ENCODE peak calls at places on chromosomes 5 and 9, in four cellular contexts. J is A549, H is K562, Y is HepG2. R is an unnamed sample.

GRCh38 chr5:146797683-146798082 is 80.9 kb downstream of the PPP2R2B start:
- DNase-seq in H (no peak), J (no peak), Y (no peak), R (no peak)

GRCh38 chr9:123450096-123450495 is 94.1 kb downstream of the CRB2 start:
- DNase-seq in H (peak; percentile 21), J (no peak), Y (no peak), R (no peak)

GRCh38 chr5:138697720-138698360 is 55.4 kb upstream of the CTNNA1 start:
- DNase-seq in H (no peak), J (no peak), Y (no peak), R (no peak)

GRCh38 chr5:166936351-166936750 is 1355.1 kb upstream of the WWC1 start:
- DNase-seq in Y (no peak), H (no peak), J (no peak), R (no peak)

GRCh38 chr5:151660616-151661015 is 26.1 kb downstream of the SPARC start:
- DNase-seq in H (no peak), Y (no peak), J (no peak), R (no peak)

GRCh38 chr9:120571443-120572257 is 8.3 kb downstream of the CDK5RAP2 start:
- DNase-seq in J (peak; percentile 28), Y (peak; percentile 99), H (no peak), R (no peak)

GRCh38 chr9:113468716-113469448 is 5.4 kb downstream of the RGS3 start:
- DNase-seq in J (no peak), H (no peak), Y (no peak), R (no peak)

GRCh38 chr9:89542461-89543021 is 44.6 kb upstream of the SEMA4D start:
- DNase-seq in H (no peak), Y (no peak), J (no peak), R (no peak)

GRCh38 chr9:26078706-26079105 is 400.5 kb upstream of the TUSC1 start:
- DNase-seq in J (no peak), H (no peak), Y (no peak), R (no peak)

GRCh38 chr9:90950600-90950999 is 149.0 kb downstream of the SYK start:
- DNase-seq in H (no peak), J (no peak), Y (no peak), R (no peak)

GRCh38 chr9:90007516-90008430 is 403.0 kb downstream of the GADD45G start:
- DNase-seq in J (no peak), Y (no peak), H (no peak), R (no peak)

GRCh38 chr5:32436553-32437262 is 7.8 kb downstream of the ZFR start:
- DNase-seq in H (no peak), Y (no peak), J (no peak), R (no peak)

GRCh38 chr5:145483211-145483610 is 351.9 kb downstream of the PRELID2 start:
- DNase-seq in Y (no peak), H (no peak), J (peak; percentile 21), R (no peak)

GRCh38 chr5:65830856-65831255 is 95.5 kb upstream of the ERBIN start:
- DNase-seq in H (no peak), Y (no peak), J (no peak), R (no peak)
- TF ChIP-seq MYC in H (no peak), Y (no peak), J (no peak), R (no peak)

DNA sequence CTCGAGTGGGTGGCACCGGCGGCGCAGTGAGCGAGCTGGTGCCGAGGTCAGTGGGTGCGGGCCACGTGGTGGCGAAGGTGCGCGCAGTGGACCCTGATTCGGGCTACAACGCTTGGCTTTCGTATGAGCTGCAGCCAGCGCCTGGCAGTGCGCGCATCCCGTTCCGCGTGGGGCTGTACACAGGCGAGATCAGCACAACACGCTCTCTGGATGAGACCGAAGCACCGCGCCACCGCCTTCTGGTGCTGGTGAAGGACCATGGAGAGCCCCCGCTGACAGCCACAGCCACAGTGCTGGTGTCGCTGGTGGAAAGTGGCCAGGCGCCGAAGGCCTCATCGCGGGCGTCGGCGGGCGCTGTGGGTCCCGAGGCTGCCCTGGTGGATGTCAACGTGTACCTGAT is 2.1 kb downstream of the PCDHA5 start:
- DNase-seq in H (no peak), Y (no peak), J (no peak), R (no peak)
- TF ChIP-seq CTCF in H (no peak), Y (no peak), J (no peak), R (no peak)

DNA sequence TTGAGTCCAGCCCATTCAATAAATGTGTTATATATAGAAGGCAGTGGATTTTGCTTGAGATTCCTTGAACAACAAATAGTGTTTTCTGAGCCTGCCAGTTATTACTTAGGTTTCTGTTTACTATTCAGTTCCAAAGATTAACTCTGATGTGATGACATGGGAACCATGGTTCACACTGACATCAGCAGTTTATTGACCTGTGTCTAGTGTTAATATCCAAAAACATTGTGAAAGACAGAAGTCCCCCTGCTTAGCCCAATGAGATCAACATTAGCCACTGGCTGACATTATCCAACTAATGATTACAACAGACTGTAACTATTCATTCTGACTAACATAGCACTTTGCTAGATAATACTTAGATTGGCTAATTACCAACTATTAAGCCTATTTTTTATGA is 14.9 kb downstream of the APBA1 start:
- DNase-seq in J (no peak), Y (no peak), H (no peak), R (no peak)
- TF ChIP-seq MYC in J (no peak), Y (no peak), H (no peak), R (no peak)

DNA sequence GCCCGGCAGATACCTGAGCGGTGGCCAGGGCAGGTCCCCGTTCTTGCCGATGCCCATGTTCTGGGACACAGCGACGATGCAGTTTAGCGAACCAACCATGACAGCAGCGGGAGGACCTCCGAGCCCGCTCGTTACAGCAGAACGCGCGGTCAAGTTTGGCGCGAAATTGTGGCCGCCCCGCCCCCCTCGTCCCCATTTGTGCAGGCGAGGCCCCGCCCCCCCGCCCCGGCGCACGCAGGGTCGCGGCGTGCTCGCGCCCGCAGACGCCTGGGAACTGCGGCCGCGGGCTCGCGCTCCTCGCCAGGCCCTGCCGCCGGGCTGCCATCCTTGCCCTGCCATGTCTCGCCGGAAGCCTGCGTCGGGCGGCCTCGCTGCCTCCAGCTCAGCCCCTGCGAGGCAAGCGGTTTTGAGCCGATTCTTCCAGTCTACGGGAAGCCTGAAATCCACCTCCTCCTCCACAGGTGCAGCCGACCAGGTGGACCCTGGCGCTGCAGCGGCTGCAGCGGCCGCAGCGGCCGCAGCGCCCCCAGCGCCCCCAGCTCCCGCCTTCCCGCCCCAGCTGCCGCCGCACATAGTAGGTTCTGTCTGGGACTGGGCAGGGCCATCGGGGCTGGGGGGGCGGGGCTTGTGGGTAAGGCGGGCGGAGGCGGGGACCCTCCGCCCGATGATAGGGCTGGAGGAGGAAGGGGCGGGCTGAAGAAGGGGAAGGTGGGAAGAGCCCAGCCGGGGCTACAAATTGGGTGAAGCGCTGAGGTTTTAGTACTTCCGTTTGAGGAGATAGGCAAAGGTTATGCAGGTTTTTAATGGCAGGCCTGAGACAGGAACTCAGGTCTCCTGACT is at the start of the genes DHFR and MSH3:
- DNase-seq in J (peak; percentile 94), Y (peak; percentile 90), H (peak; percentile 96), R (peak; percentile 96)
- TF ChIP-seq CTCF in J (peak; percentile 31), Y (peak; percentile 53), H (peak; percentile 44), R (peak; percentile 8)

DNA sequence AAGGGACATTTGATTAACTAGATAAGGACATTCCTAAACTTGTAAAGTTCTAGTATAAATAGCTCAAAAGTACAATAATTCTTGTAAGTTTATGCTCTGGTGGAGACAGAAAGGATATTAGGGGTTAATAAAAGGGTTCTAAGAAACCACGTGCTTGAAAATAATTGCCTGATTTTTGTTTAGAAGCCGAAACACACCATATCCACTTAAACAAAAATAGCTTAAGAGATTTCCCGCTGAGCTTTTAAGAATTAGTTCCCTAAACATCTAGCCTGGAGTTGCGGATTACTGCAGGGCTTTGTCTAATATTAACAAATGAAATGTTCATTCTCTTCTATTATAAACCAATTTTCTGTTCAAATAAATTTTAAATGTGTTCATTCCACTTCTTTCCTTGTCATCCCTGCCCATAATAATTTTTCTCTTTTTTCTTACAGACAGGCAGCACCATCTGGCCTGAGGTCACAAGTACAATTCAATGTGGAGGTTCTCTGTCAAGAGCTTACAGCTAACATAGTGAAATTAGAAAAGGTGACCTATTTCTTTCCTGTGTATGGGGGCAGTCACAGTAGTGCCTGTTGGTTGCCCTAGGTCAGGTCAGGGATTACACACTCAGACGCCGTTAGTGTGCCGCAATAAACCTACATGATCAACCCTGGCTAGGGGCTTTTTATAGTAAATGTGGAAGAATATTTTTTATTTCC is 65.3 kb downstream of the GRAMD2B start:
- DNase-seq in J (no peak), H (no peak), Y (no peak), R (no peak)
- TF ChIP-seq MYC in J (no peak), H (no peak), Y (no peak), R (no peak)

GRCh38 chr5:1343315-1343751 is 1.6 kb downstream of the CLPTM1L start:
- DNase-seq in Y (no peak), J (no peak), H (no peak), R (no peak)
- TF ChIP-seq CTCF in Y (no peak), J (no peak), H (no peak), R (no peak)

GRCh38 chr9:110340306-110340705 is 2.6 kb upstream of the TXNDC8 start:
- DNase-seq in H (no peak), J (peak; percentile 27), Y (peak; percentile 14), R (peak; percentile 24)
- TF ChIP-seq MYC in H (no peak), J (no peak), Y (no peak), R (no peak)

DNA sequence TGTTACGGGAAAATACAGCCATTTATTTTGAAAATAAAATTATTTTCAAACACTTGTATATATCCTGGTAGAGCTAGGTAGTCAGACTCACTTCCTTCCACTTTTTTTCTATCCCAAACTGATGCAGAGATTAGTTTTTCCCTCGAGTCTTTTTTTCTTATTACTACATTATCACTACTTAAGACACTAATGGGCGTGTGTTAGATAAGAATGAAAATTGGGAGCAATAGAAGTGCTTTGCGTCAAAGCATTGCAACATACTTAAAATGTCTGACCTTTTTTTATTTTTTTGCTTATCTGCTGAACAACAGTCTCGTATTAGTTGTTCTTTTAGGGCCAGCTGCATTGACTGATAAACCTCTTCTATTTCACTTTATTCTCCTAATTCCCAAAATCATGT is 1278.7 kb downstream of the CDH12 start:
- DNase-seq in Y (no peak), H (no peak), J (no peak), R (no peak)
- TF ChIP-seq CTCF in Y (no peak), H (no peak), J (no peak), R (no peak)

GRCh38 chr5:149406203-149406978 is 27.3 kb upstream of the IL17B start:
- DNase-seq in J (no peak), Y (no peak), H (peak; percentile 56), R (peak; percentile 36)
- TF ChIP-seq MYC in J (no peak), Y (no peak), H (no peak), R (no peak)

GRCh38 chr5:84382363-84383295 is 2.1 kb downstream of the EDIL3 start:
- DNase-seq in H (no peak), J (peak; percentile 9), Y (no peak), R (peak; percentile 69)

GRCh38 chr5:84378420-84378819 is 6.3 kb downstream of the EDIL3 start:
- DNase-seq in Y (no peak), H (no peak), J (no peak), R (no peak)

GRCh38 chr5:84378961-84379360 is 5.7 kb downstream of the EDIL3 start:
- DNase-seq in H (no peak), J (no peak), Y (no peak), R (no peak)

GRCh38 chr5:84381501-84382362 is 2.9 kb downstream of the EDIL3 start:
- DNase-seq in Y (no peak), J (no peak), H (no peak), R (peak; percentile 53)

GRCh38 chr5:84379749-84380148 is 4.9 kb downstream of the EDIL3 start:
- DNase-seq in J (no peak), Y (no peak), H (no peak), R (no peak)
- TF ChIP-seq CTCF in J (no peak), Y (no peak), H (no peak), R (no peak)

R was measured in NB4.